ENCODE peak calls at places on chromosomes 1 and 21, in six cellular contexts. K is neuronal stem cell; R is testis; Z is CD4-positive, alpha-beta memory T cell; G is A549; M is aorta. I is an unnamed sample.

GRCh38 chr21:45580576-45581321 is 38.5 kb upstream of the SLC19A1 start:
- DNase-seq in K (no peak), R (no peak), Z (no peak), G (no peak), M (no peak), I (no peak)

GRCh38 chr1:224939844-224940425 is 10.5 kb downstream of the DNAH14 start:
- DNase-seq in K (no peak), R (no peak), Z (no peak), G (no peak), M (no peak), I (no peak)

GRCh38 chr1:235002706-235003300 is 125.8 kb downstream of the TOMM20 start:
- DNase-seq in K (no peak), R (no peak), Z (no peak), G (no peak), M (no peak), I (no peak)

GRCh38 chr1:27436204-27437159 is 44.1 kb downstream of the GPR3 start:
- DNase-seq in K (no peak), R (no peak), Z (peak; percentile 39), G (peak; percentile 34), M (no peak), I (peak; percentile 45)

GRCh38 chr1:9591669-9592509 is 3.2 kb downstream of the TMEM201 start:
- DNase-seq in K (no peak), R (no peak), Z (no peak), G (no peak), M (peak; percentile 51), I (no peak)

GRCh38 chr1:156549390-156549789 is 23.0 kb downstream of the IQGAP3 start:
- DNase-seq in K (no peak), R (no peak), Z (no peak), G (no peak), M (no peak), I (no peak)

GRCh38 chr1:8813991-8814390 is 3.4 kb downstream of the RERE start:
- DNase-seq in K (no peak), R (no peak), Z (no peak), G (no peak), M (no peak), I (no peak)

GRCh38 chr1:241972703-241973375 is 15.3 kb downstream of the BECN2 start:
- DNase-seq in K (peak; percentile 77), R (no peak), Z (no peak), G (no peak), M (no peak), I (no peak)

GRCh38 chr1:42290130-42290529 is 44.9 kb downstream of the FOXJ3 start:
- DNase-seq in K (no peak), R (no peak), Z (no peak), G (no peak), M (no peak), I (no peak)

GRCh38 chr1:34858901-34859441 is 578 bp downstream of the SMIM12 start:
- DNase-seq in K (no peak), R (no peak), Z (peak; percentile 41), G (peak; percentile 19), M (peak; percentile 62), I (peak; percentile 37)

GRCh38 chr1:12255918-12256317 is 26.1 kb downstream of the VPS13D start:
- DNase-seq in K (no peak), R (no peak), Z (no peak), G (no peak), M (no peak), I (no peak)

GRCh38 chr1:112937070-112937469 is 18.9 kb downstream of the SLC16A1 start:
- DNase-seq in K (no peak), R (no peak), Z (no peak), G (no peak), M (no peak), I (no peak)

GRCh38 chr1:94866178-94866822 is 46.1 kb downstream of the SLC44A3 start:
- DNase-seq in K (no peak), R (no peak), Z (no peak), G (no peak), M (no peak), I (no peak)

GRCh38 chr1:155834296-155834926 is 22.6 kb downstream of the GON4L start:
- DNase-seq in K (peak; percentile 26), R (no peak), Z (no peak), G (no peak), M (no peak), I (no peak)

GRCh38 chr1:41444246-41444645 is 40.2 kb downstream of the EDN2 start:
- DNase-seq in K (no peak), R (no peak), Z (no peak), G (peak; percentile 13), M (no peak), I (no peak)

GRCh38 chr1:109621402-109622101 is 1.9 kb downstream of the AMPD2 start:
- DNase-seq in K (no peak), R (no peak), Z (no peak), G (no peak), M (no peak), I (no peak)

GRCh38 chr1:236835491-236835890 is 40.4 kb downstream of the MTR start:
- DNase-seq in K (no peak), R (no peak), Z (no peak), G (no peak), M (no peak), I (no peak)

GRCh38 chr1:207815913-207816312 is 64.1 kb downstream of the CD46 start:
- DNase-seq in K (no peak), R (no peak), Z (no peak), G (no peak), M (no peak), I (no peak)

DNA sequence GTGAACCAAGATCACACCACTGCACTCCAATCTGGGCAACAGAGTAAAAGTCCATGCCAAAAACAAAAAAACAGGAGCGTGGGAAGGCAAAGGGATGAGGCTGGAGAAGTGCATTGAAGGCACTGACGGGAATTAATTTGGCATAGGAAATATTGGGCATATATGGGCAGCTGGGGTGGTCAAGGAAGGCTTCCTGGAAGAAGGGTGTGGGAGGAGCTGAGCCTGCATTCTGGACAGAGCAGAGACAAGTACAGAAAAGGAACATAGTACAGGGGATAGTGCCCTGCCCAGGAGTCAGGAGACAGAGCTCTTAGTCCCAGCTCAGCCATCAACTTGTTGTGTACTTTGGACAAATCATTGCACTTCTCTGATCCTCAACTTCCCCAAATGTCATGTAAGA is 11.7 kb downstream of the SDC3 start:
- DNase-seq in K (no peak), R (no peak), Z (no peak), G (no peak), M (no peak), I (no peak)
- H3K4me1 ChIP-seq in K (peaks cover 37% of the 10 kb centered on the region), R (peaks cover 7% of the 10 kb centered on the region), Z (no peaks in the 10 kb centered on the region), G (peaks cover 14% of the 10 kb centered on the region), M (peaks cover 1% of the 10 kb centered on the region), I (no peaks in the 10 kb centered on the region)

GRCh38 chr1:147787765-147788164 is 27.4 kb upstream of the GJA5 start:
- DNase-seq in K (no peak), R (no peak), Z (no peak), G (no peak), M (no peak), I (no peak)

GRCh38 chr1:147786536-147786935 is 26.1 kb upstream of the GJA5 start:
- DNase-seq in K (no peak), R (no peak), Z (no peak), G (no peak), M (no peak), I (no peak)

GRCh38 chr1:147781056-147781471 is 20.7 kb upstream of the GJA5 start:
- DNase-seq in K (peak; percentile 27), R (no peak), Z (no peak), G (no peak), M (no peak), I (no peak)

DNA sequence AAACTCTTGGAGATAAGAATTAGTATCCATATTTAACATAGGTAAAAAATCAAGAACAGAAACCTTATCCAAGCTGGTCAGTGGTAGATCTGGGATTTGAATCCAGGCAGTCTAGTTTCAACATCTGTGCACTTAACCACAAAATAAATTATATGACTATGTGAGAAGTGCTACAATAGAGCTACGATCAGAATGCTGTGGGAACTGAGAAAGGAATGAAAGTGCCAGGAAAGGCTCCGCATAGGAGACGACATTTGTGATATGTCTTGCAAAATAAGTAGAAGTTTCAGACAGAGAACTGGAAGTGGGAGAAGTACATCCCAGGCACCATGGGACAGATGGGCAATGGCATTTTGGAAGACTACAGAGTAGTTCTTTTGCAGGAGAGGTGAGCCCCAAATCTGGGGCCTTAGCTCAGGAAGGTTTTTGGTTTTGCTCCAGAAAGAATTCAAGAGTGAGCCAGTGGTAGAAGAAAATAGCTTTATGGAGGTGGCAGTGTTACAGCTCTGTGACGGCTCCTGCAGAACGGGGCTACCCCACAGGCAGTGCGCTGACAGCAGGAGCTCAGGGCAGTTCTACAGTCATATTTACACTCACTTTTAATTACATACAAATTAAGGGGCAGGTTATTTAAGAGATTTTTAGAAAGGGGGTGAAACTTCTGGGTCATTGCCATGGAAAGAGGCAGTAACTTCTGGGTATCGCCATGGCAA is 25.5 kb upstream of the GJA5 start:
- DNase-seq in K (no peak), R (no peak), Z (no peak), G (no peak), M (no peak), I (no peak)
- H3K4me1 ChIP-seq in K (peaks cover 6% of the 10 kb centered on the region), R (no peaks in the 10 kb centered on the region), Z (no peaks in the 10 kb centered on the region), G (no peaks in the 10 kb centered on the region), M (no peaks in the 10 kb centered on the region), I (no peaks in the 10 kb centered on the region)

DNA sequence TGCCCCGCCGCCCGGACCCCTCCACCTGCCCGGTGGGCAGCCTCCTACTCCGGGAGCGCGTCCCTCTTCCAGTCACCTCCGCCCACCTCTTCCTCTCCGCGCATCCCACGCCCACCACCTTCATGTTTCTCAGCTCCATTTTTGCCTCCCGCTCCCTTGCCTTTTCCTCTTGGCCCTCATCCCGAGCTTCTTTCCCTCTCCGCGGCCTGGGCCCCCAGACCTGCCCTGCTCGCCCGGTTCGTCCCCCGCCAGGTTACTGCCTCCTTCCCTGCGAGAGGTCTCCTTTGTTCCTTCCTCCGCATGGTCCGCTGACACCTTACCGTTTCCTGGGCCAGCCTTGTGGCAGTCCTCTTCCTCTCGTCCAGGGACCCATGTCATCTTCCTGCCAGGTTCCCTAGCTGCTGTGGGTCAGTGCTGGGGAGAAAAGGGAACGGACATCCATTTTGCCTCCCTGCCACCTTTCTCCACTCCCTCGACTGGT is 573 bp downstream of the QSOX1 start:
- DNase-seq in K (no peak), R (peak; percentile 33), Z (no peak), G (peak; percentile 28), M (peak; percentile 54), I (peak; percentile 12)
- H3K4me1 ChIP-seq in K (peaks cover 6% of the 10 kb centered on the region), R (peaks cover 34% of the 10 kb centered on the region), Z (peaks cover 27% of the 10 kb centered on the region), G (peaks cover 34% of the 10 kb centered on the region), M (no peaks in the 10 kb centered on the region), I (peaks cover 7% of the 10 kb centered on the region)

GRCh38 chr1:230112131-230112701 is 45.2 kb downstream of the GALNT2 start:
- DNase-seq in K (peak; percentile 62), R (no peak), Z (no peak), G (no peak), M (no peak), I (no peak)

GRCh38 chr1:230113605-230114241 is 46.7 kb downstream of the GALNT2 start:
- DNase-seq in K (no peak), R (no peak), Z (no peak), G (no peak), M (peak; percentile 64), I (no peak)

GRCh38 chr1:230114245-230114651 is 47.2 kb downstream of the GALNT2 start:
- DNase-seq in K (no peak), R (no peak), Z (no peak), G (no peak), M (no peak), I (no peak)

GRCh38 chr1:230112782-230113181 is 45.7 kb downstream of the GALNT2 start:
- DNase-seq in K (no peak), R (no peak), Z (no peak), G (no peak), M (no peak), I (no peak)

DNA sequence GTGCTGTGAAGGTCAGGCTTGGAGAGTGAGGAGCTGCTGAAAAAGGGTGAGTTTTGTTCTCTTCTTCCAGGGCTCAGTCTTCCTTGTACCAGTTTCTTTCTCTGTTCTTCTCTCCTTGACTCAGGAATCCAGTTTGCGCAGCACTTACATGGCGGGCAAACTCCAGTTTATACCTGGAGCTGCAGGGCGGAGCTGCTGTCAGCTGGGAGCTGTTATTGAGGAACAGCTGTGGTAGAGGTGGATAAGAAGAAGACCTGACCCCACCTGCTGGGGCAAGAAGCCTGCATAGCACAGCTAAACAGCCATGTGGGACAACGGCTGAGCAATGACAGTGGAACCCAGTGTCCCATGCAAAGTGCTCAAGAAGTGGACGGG is 46.2 kb downstream of the GALNT2 start:
- DNase-seq in K (no peak), R (no peak), Z (no peak), G (no peak), M (no peak), I (no peak)
- H3K4me1 ChIP-seq in K (peaks cover 19% of the 10 kb centered on the region), R (peaks cover 18% of the 10 kb centered on the region), Z (peaks cover 9% of the 10 kb centered on the region), G (peaks cover 51% of the 10 kb centered on the region), M (no peaks in the 10 kb centered on the region), I (no peaks in the 10 kb centered on the region)

I was measured in naive thymus-derived CD4-positive, alpha-beta T cell.